ENCODE peak calls at places on chromosomes 1 and 21, in five cellular contexts. One of them, this sample, is unnamed.

GRCh38 chr1:53705446-53706096 is 33.4 kb downstream of the GLIS1 start:
- DNase-seq in ovary: no peak
- DNase-seq in CD8-positive, alpha-beta T cell: no peak
- DNase-seq in breast epithelium: no peak
- DNase-seq in GM23338: peak; percentile 53
- DNase-seq in this sample: no peak

GRCh38 chr21:38798481-38798882 is 7.2 kb upstream of the ETS2 start:
- DNase-seq in ovary: peak; percentile 32
- DNase-seq in CD8-positive, alpha-beta T cell: no peak
- DNase-seq in breast epithelium: no peak
- DNase-seq in GM23338: no peak
- DNase-seq in this sample: no peak

GRCh38 chr1:31335007-31335406 is 37.9 kb downstream of the FABP3 start:
- DNase-seq in ovary: no peak
- DNase-seq in CD8-positive, alpha-beta T cell: no peak
- DNase-seq in breast epithelium: no peak
- DNase-seq in GM23338: peak; percentile 65
- DNase-seq in this sample: peak; percentile 30

GRCh38 chr1:31651025-31651424 is 6.3 kb upstream of the PEF1 start:
- DNase-seq in ovary: no peak
- DNase-seq in CD8-positive, alpha-beta T cell: no peak
- DNase-seq in breast epithelium: no peak
- DNase-seq in GM23338: no peak
- DNase-seq in this sample: no peak

GRCh38 chr1:113998361-113998760 is 19.1 kb downstream of the OLFML3 start:
- DNase-seq in ovary: no peak
- DNase-seq in CD8-positive, alpha-beta T cell: no peak
- DNase-seq in breast epithelium: no peak
- DNase-seq in GM23338: no peak
- DNase-seq in this sample: no peak

GRCh38 chr1:170461762-170462384 is 70.1 kb upstream of the GORAB start:
- DNase-seq in ovary: peak; percentile 16
- DNase-seq in CD8-positive, alpha-beta T cell: no peak
- DNase-seq in breast epithelium: no peak
- DNase-seq in GM23338: no peak
- DNase-seq in this sample: no peak

GRCh38 chr1:111175349-111175748 is 25.1 kb downstream of the DENND2D start:
- DNase-seq in ovary: no peak
- DNase-seq in CD8-positive, alpha-beta T cell: no peak
- DNase-seq in breast epithelium: no peak
- DNase-seq in GM23338: no peak
- DNase-seq in this sample: no peak

GRCh38 chr1:179166663-179167417 is 62.6 kb downstream of the ABL2 start:
- DNase-seq in ovary: no peak
- DNase-seq in CD8-positive, alpha-beta T cell: no peak
- DNase-seq in breast epithelium: no peak
- DNase-seq in GM23338: no peak
- DNase-seq in this sample: no peak

GRCh38 chr1:233704882-233705723 is 91.2 kb downstream of the KCNK1 start:
- DNase-seq in ovary: no peak
- DNase-seq in CD8-positive, alpha-beta T cell: no peak
- DNase-seq in breast epithelium: no peak
- DNase-seq in GM23338: no peak
- DNase-seq in this sample: no peak

GRCh38 chr1:230781596-230781995 is 34.4 kb downstream of the CAPN9 start:
- DNase-seq in ovary: no peak
- DNase-seq in CD8-positive, alpha-beta T cell: no peak
- DNase-seq in breast epithelium: no peak
- DNase-seq in GM23338: no peak
- DNase-seq in this sample: no peak

GRCh38 chr1:1782399-1783221 is 4.3 kb upstream of the NADK start:
- DNase-seq in ovary: peak; percentile 54
- DNase-seq in CD8-positive, alpha-beta T cell: no peak
- DNase-seq in breast epithelium: no peak
- DNase-seq in GM23338: peak; percentile 79
- DNase-seq in this sample: no peak

GRCh38 chr1:14543191-14543849 is 55.2 kb upstream of the KAZN start:
- DNase-seq in ovary: no peak
- DNase-seq in CD8-positive, alpha-beta T cell: no peak
- DNase-seq in breast epithelium: no peak
- DNase-seq in GM23338: no peak
- DNase-seq in this sample: no peak

DNA sequence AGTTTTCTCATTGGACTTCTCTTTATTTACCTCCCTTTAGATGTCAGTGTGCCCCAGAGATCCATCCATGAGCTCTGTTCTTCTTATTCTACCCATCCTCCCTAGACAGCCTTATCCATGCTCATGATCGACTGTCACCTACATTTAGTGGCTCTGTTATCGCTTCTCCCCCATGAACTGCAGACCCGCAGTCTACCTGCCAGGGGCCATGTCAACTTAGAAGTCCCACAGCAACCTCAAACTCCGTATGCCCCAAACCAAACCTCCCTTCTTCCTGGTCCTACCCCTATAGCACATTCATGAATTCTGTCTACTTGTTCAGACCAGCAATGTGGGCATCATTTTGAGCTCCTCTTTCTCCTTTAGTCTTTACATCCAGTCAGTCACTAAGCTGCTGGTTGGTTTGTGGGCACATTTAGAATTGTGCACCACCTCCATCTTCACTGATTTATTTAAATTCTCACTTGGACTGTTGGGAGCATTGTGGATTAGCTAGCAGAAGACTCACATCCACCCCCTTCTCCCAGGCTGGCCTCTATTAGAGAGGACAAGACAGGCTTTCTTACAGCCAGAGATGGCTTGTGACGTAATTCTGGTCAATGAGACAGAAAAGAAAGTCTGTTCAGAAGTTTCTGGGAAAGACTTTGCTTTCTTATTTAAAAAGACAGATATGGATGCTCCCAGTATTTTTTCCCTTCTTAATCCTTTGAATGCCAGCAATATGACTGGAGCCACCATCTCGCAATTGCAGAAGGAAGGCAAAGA is 19.1 kb downstream of the C1orf116 start:
- DNase-seq in ovary: no peak
- DNase-seq in CD8-positive, alpha-beta T cell: no peak
- DNase-seq in breast epithelium: no peak
- DNase-seq in GM23338: no peak
- DNase-seq in this sample: no peak
- H3K4me3 ChIP-seq in ovary: no peak overlapping the region
- H3K4me3 ChIP-seq in CD8-positive, alpha-beta T cell: no peak overlapping the region
- H3K4me3 ChIP-seq in breast epithelium: no peak overlapping the region
- H3K4me3 ChIP-seq in GM23338: no peak overlapping the region
- H3K4me3 ChIP-seq in this sample: no peak overlapping the region

GRCh38 chr1:218498061-218498938 is 153.2 kb downstream of the TGFB2 start:
- DNase-seq in ovary: no peak
- DNase-seq in CD8-positive, alpha-beta T cell: no peak
- DNase-seq in breast epithelium: no peak
- DNase-seq in GM23338: no peak
- DNase-seq in this sample: no peak

GRCh38 chr1:218501073-218501612 is 156.0 kb downstream of the TGFB2 start:
- DNase-seq in ovary: no peak
- DNase-seq in CD8-positive, alpha-beta T cell: no peak
- DNase-seq in breast epithelium: no peak
- DNase-seq in GM23338: no peak
- DNase-seq in this sample: no peak

GRCh38 chr1:218499021-218499691 is 154.0 kb downstream of the TGFB2 start:
- DNase-seq in ovary: no peak
- DNase-seq in CD8-positive, alpha-beta T cell: no peak
- DNase-seq in breast epithelium: no peak
- DNase-seq in GM23338: no peak
- DNase-seq in this sample: no peak

GRCh38 chr1:218502383-218502782 is 157.2 kb downstream of the TGFB2 start:
- DNase-seq in ovary: no peak
- DNase-seq in CD8-positive, alpha-beta T cell: no peak
- DNase-seq in breast epithelium: no peak
- DNase-seq in GM23338: no peak
- DNase-seq in this sample: no peak

GRCh38 chr1:218499911-218500310 is 154.8 kb downstream of the TGFB2 start:
- DNase-seq in ovary: no peak
- DNase-seq in CD8-positive, alpha-beta T cell: no peak
- DNase-seq in breast epithelium: no peak
- DNase-seq in GM23338: no peak
- DNase-seq in this sample: no peak
- H3K27ac ChIP-seq in ovary: no peak overlapping the region
- H3K27ac ChIP-seq in CD8-positive, alpha-beta T cell: no peak overlapping the region
- H3K27ac ChIP-seq in breast epithelium: peak overlapping the region; percentile 66
- H3K27ac ChIP-seq in GM23338: no peak overlapping the region
- H3K27ac ChIP-seq in this sample: no peak overlapping the region

GRCh38 chr1:63004868-63005267 is 220.9 kb downstream of the ATG4C start:
- DNase-seq in ovary: no peak
- DNase-seq in CD8-positive, alpha-beta T cell: no peak
- DNase-seq in breast epithelium: no peak
- DNase-seq in GM23338: peak; percentile 61
- DNase-seq in this sample: no peak
- TF ChIP-seq CTCF in ovary: no peak
- TF ChIP-seq CTCF in CD8-positive, alpha-beta T cell: no peak
- TF ChIP-seq CTCF in breast epithelium: no peak
- TF ChIP-seq CTCF in GM23338: peak; percentile 55
- TF ChIP-seq CTCF in this sample: peak; percentile 30

GRCh38 chr1:44926311-44926781 is 60.0 kb downstream of the EIF2B3 start:
- DNase-seq in ovary: no peak
- DNase-seq in CD8-positive, alpha-beta T cell: no peak
- DNase-seq in breast epithelium: no peak
- DNase-seq in GM23338: no peak
- DNase-seq in this sample: no peak

GRCh38 chr1:44929556-44929955 is 56.8 kb downstream of the EIF2B3 start:
- DNase-seq in ovary: no peak
- DNase-seq in CD8-positive, alpha-beta T cell: no peak
- DNase-seq in breast epithelium: no peak
- DNase-seq in GM23338: no peak
- DNase-seq in this sample: no peak

GRCh38 chr1:44919387-44919786 is 67.0 kb downstream of the EIF2B3 start:
- DNase-seq in ovary: no peak
- DNase-seq in CD8-positive, alpha-beta T cell: no peak
- DNase-seq in breast epithelium: no peak
- DNase-seq in GM23338: no peak
- DNase-seq in this sample: no peak

GRCh38 chr1:44924835-44925464 is 61.4 kb downstream of the EIF2B3 start:
- DNase-seq in ovary: no peak
- DNase-seq in CD8-positive, alpha-beta T cell: no peak
- DNase-seq in breast epithelium: no peak
- DNase-seq in GM23338: peak; percentile 35
- DNase-seq in this sample: no peak
- H3K4me3 ChIP-seq in ovary: no peak overlapping the region
- H3K4me3 ChIP-seq in CD8-positive, alpha-beta T cell: no peak overlapping the region
- H3K4me3 ChIP-seq in breast epithelium: no peak overlapping the region
- H3K4me3 ChIP-seq in GM23338: no peak overlapping the region
- H3K4me3 ChIP-seq in this sample: no peak overlapping the region

GRCh38 chr1:61171915-61172485 is 89.6 kb downstream of the NFIA start:
- DNase-seq in ovary: no peak
- DNase-seq in CD8-positive, alpha-beta T cell: no peak
- DNase-seq in breast epithelium: no peak
- DNase-seq in GM23338: no peak
- DNase-seq in this sample: no peak

GRCh38 chr1:61173118-61173517 is 90.8 kb downstream of the NFIA start:
- DNase-seq in ovary: no peak
- DNase-seq in CD8-positive, alpha-beta T cell: no peak
- DNase-seq in breast epithelium: no peak
- DNase-seq in GM23338: no peak
- DNase-seq in this sample: no peak

GRCh38 chr1:61169634-61170033 is 87.3 kb downstream of the NFIA start:
- DNase-seq in ovary: no peak
- DNase-seq in CD8-positive, alpha-beta T cell: no peak
- DNase-seq in breast epithelium: no peak
- DNase-seq in GM23338: no peak
- DNase-seq in this sample: no peak

GRCh38 chr1:61171346-61171745 is 89.0 kb downstream of the NFIA start:
- DNase-seq in ovary: no peak
- DNase-seq in CD8-positive, alpha-beta T cell: no peak
- DNase-seq in breast epithelium: no peak
- DNase-seq in GM23338: no peak
- DNase-seq in this sample: no peak

DNA sequence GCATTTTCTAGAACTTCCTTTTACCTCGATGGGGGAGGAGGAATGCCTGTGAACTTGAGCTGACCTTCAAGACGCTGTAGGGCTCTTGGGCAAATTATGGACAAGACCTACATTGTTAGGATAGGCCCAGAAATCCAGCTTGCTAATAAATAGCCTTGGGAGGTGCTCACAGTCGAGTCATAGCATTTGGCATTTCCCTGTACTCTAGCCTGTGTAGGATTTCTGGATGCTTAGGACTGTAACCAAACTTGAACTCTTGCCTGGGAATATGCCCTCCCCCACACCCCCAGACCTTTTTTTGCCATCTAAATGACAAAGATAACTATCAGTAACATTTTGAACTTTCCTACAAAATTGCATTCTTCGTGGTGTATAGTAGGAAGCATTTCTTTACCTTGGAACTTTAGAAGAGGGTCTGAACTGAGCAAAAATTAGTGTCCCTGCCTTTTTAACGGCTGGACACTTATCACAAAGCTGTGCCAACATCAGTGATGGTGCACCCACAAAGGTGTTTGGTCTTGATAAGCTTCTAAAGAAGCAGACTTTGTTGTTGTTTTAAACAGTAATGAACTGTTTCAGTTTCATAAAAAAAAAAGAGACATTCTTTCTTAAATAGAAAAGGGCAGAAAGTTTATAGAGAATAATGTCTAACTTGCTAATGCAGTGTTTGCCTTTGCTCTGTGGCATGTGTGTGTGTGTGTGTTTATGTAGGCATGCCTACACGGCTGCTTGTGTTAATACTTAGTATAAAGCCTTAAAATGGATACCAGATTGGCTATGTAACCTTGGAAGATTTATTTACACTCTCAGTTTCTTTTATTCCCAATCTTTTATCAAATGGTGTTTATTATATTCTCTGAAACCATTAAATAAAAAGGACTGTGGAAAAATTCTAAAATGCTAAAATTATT is 88.2 kb downstream of the NFIA start:
- DNase-seq in ovary: no peak
- DNase-seq in CD8-positive, alpha-beta T cell: no peak
- DNase-seq in breast epithelium: no peak
- DNase-seq in GM23338: no peak
- DNase-seq in this sample: no peak
- H3K27ac ChIP-seq in ovary: no peak overlapping the region
- H3K27ac ChIP-seq in CD8-positive, alpha-beta T cell: no peak overlapping the region
- H3K27ac ChIP-seq in breast epithelium: peak overlapping the region; percentile 80
- H3K27ac ChIP-seq in GM23338: no peak overlapping the region
- H3K27ac ChIP-seq in this sample: no peak overlapping the region

GRCh38 chr1:160750608-160751007 is 11.6 kb downstream of the SLAMF7 start:
- DNase-seq in ovary: no peak
- DNase-seq in CD8-positive, alpha-beta T cell: no peak
- DNase-seq in breast epithelium: no peak
- DNase-seq in GM23338: no peak
- DNase-seq in this sample: no peak

GRCh38 chr1:160747717-160748116 is 8.7 kb downstream of the SLAMF7 start:
- DNase-seq in ovary: no peak
- DNase-seq in CD8-positive, alpha-beta T cell: no peak
- DNase-seq in breast epithelium: no peak
- DNase-seq in GM23338: no peak
- DNase-seq in this sample: no peak

GRCh38 chr1:160746870-160747500 is 7.9 kb downstream of the SLAMF7 start:
- DNase-seq in ovary: no peak
- DNase-seq in CD8-positive, alpha-beta T cell: no peak
- DNase-seq in breast epithelium: no peak
- DNase-seq in GM23338: peak; percentile 43
- DNase-seq in this sample: no peak

GRCh38 chr1:160748877-160749269 is 9.8 kb downstream of the SLAMF7 start:
- DNase-seq in ovary: no peak
- DNase-seq in CD8-positive, alpha-beta T cell: no peak
- DNase-seq in breast epithelium: no peak
- DNase-seq in GM23338: no peak
- DNase-seq in this sample: no peak

GRCh38 chr1:160748182-160748876 is 9.3 kb downstream of the SLAMF7 start:
- DNase-seq in ovary: no peak
- DNase-seq in CD8-positive, alpha-beta T cell: no peak
- DNase-seq in breast epithelium: no peak
- DNase-seq in GM23338: peak; percentile 18
- DNase-seq in this sample: no peak
- TF ChIP-seq CTCF in ovary: no peak
- TF ChIP-seq CTCF in CD8-positive, alpha-beta T cell: no peak
- TF ChIP-seq CTCF in breast epithelium: no peak
- TF ChIP-seq CTCF in GM23338: peak; percentile 58
- TF ChIP-seq CTCF in this sample: no peak